ENCODE peak calls at places on chromosomes 6 and 20, in six cellular contexts. J is GM12878, I is HepG2, D is HCT116, O is SK-N-SH, Y is H1. X is an unnamed sample.

GRCh38 chr20:21388566-21388965 is 8.8 kb downstream of the NKX2-4 start:
- DNase-seq in J (no peak), I (no peak), D (no peak), O (no peak), Y (no peak), X (no peak)

GRCh38 chr6:38477680-38478260 is 162.0 kb downstream of the BTBD9 start:
- DNase-seq in J (no peak), I (no peak), D (no peak), O (no peak), Y (no peak), X (no peak)

GRCh38 chr6:74137910-74138309 is 441.9 kb downstream of the CD109 start:
- DNase-seq in J (no peak), I (peak), D (peak), O (no peak), Y (no peak), X (no peak)

GRCh38 chr6:1334725-1335124 is 22.8 kb downstream of the FOXQ1 start:
- DNase-seq in J (no peak), I (no peak), D (no peak), O (no peak), Y (no peak), X (no peak)

GRCh38 chr6:31666337-31666960 is 569 bp downstream of the CSNK2B start:
- DNase-seq in J (no peak), I (no peak), D (no peak), O (no peak), Y (no peak), X (no peak)

GRCh38 chr20:37226889-37227288 is 34.7 kb downstream of the GHRH start:
- DNase-seq in J (no peak), I (no peak), D (no peak), O (no peak), Y (no peak), X (no peak)

GRCh38 chr20:59004763-59005522 is 2.1 kb downstream of the CTSZ start:
- DNase-seq in J (peak), I (peak), D (no peak), O (no peak), Y (no peak), X (no peak)

GRCh38 chr6:65199683-65200082 is 507.3 kb downstream of the EYS start:
- DNase-seq in J (no peak), I (no peak), D (no peak), O (no peak), Y (no peak), X (no peak)

GRCh38 chr6:63773200-63773599 is 137.6 kb downstream of the PHF3 start:
- DNase-seq in J (no peak), I (no peak), D (no peak), O (no peak), Y (no peak), X (no peak)

DNA sequence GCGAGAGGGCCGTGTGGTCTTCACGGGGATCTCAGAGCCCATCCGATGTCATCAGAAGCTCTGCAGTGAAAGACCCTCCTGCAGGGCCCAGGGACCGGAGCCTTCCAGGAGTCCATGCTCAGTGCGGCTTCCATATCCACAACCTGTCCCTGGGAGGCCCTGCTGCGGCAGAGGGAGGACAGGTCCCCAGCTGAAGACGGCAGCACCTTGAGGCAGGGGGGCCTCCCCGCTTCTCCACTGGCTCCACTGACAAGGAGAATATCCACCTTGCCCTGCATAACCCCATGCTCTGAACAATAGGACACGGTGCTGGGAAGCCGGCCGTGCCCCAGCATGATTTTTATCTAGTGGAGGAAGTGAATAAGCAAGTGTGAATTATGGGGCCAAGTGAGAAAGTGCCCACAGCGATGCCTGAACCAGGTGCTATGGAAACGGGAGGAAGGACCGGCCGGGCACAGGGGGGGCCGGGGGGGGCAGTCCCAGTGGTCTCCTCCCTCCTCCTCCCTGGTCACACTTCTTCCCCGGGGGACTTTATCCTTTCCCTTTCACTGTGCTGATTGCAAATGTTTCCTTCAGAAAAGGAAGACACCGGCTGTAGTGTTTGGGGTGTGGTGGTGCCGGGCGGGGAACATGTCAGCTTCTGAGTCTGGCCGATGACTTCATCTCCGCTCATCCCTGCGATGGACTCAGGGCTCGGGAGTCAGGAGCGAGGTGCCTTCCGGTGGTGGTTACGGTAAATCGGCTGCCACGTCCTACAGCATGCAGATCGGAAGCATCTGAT is 225.1 kb downstream of the ERMARD start:
- DNase-seq in J (no peak), I (no peak), D (no peak), O (no peak), Y (no peak), X (no peak)
- TF ChIP-seq JUND in J (no peak), I (no peak), D (no peak), O (no peak), Y (no peak), X (no peak)

DNA sequence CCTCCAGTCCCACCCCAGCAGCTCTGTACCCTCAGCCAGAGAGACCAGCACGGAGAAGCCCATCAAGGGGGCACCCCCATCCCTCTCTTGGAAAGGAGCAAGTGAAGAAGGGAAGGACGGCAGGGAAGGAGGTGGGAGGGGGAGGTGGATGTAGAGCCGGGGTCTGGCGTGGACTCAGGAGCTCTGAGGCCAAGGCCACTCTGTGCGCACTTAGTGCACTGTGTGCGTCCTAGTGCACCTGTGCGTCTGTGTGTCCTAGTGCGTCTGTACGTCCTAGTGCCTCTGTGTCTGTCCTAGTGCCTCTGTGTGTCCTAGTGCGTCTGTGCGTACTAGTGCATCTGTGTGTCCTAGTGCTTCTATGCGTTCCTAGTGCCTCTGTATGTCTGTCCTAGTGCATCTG is 54.2 kb downstream of the DSTN start:
- DNase-seq in J (no peak), I (no peak), D (no peak), O (peak), Y (no peak), X (no peak)
- TF ChIP-seq JUND in J (no peak), I (no peak), D (no peak), O (no peak), Y (no peak), X (no peak)

DNA sequence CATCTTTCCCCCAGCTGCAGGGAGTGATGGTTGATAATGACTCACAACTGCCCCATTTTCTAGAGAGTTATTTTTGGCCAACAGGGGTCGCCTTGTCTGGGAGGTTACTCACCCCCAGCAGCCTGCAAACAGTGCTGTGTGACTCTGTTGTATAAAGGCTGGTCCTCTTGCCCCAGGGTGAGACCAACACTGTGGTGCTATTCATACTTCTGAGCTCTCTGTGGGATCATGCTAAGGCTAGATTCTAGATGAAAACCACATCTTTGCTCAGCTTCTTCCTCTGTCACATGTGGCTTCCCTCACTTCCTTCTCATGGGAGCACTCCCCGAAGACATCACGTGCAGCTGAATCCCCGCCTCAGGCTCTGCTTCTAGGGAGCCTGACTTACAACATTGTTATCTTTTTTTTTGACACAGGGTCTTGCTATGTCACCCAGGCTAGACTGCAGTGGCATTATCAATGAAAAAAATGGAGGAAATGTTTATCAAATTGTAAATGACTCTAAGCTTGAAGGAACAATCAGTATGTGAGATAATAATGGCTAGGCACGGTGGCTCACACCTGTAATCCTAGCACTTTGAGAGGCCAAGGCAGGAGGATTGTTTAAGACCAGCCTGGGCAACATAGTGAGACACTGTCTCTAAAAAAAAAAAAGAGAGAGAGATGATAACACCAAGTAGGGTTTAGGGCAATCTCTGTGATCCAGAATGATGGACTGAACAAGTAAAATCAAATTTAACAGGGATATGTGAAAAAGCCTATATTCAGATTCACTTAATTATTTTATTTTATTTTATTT is 55.7 kb upstream of the SLC23A2 start:
- DNase-seq in J (peak), I (peak), D (peak), O (no peak), Y (peak), X (peak)
- TF ChIP-seq JUND in J (no peak), I (no peak), D (no peak), O (no peak), Y (peak), X (no peak)

GRCh38 chr6:150549007-150549406 is 50.7 kb upstream of the PLEKHG1 start:
- DNase-seq in J (no peak), I (no peak), D (no peak), O (no peak), Y (no peak), X (no peak)

GRCh38 chr6:150550244-150550643 is 49.4 kb upstream of the PLEKHG1 start:
- DNase-seq in J (no peak), I (no peak), D (no peak), O (no peak), Y (no peak), X (no peak)

GRCh38 chr6:150549577-150550184 is 50.0 kb upstream of the PLEKHG1 start:
- DNase-seq in J (no peak), I (no peak), D (no peak), O (no peak), Y (no peak), X (no peak)

GRCh38 chr6:150546457-150546856 is 53.2 kb upstream of the PLEKHG1 start:
- DNase-seq in J (no peak), I (no peak), D (no peak), O (no peak), Y (no peak), X (no peak)

GRCh38 chr6:150547511-150548222 is 52.0 kb upstream of the PLEKHG1 start:
- DNase-seq in J (no peak), I (peak), D (no peak), O (no peak), Y (no peak), X (no peak)
- TF ChIP-seq JUND in J (no peak), I (no peak), D (no peak), O (no peak), Y (no peak), X (no peak)